ENCODE peak calls at places on chromosome 1, in five cellular contexts. N is IMR-90, I is H1, U is mesenchymal stem cell, L is lung. Q is an unnamed sample. For H3K36me3, the result is how much of the 10 kb centered on the place peaks cover.

GRCh38 chr1:28580706-28581530 is 11.1 kb upstream of the RAB42 start:
- DNase-seq in I (no peak), U (peak), L (peak), N (peak), Q (no peak)

GRCh38 chr1:77783141-77783540 is 3.7 kb downstream of the MIGA1 start:
- DNase-seq in N (no peak), I (no peak), L (no peak), U (no peak), Q (no peak)

GRCh38 chr1:100597784-100598183 is 59.8 kb downstream of the GPR88 start:
- DNase-seq in N (peak), U (peak), L (no peak), I (no peak), Q (no peak)

GRCh38 chr1:67013573-67013972 is 40.4 kb downstream of the SLC35D1 start:
- DNase-seq in N (peak), I (no peak), L (no peak), U (peak), Q (no peak)

GRCh38 chr1:180228648-180229482 is 1.2 kb upstream of the LHX4 start:
- DNase-seq in U (peak), N (no peak), L (no peak), I (no peak), Q (no peak)

GRCh38 chr1:2982615-2983318 is 38.5 kb upstream of the ACTRT2 start:
- DNase-seq in U (no peak), N (no peak), I (no peak), L (no peak), Q (peak)

GRCh38 chr1:206734499-206735142 is 36.0 kb upstream of the IL19 start:
- DNase-seq in U (peak), N (peak), I (no peak), L (no peak), Q (no peak)

GRCh38 chr1:12438349-12438924 is 179.6 kb downstream of the DHRS3 start:
- DNase-seq in I (no peak), U (no peak), N (no peak), L (no peak), Q (no peak)

GRCh38 chr1:2801535-2802291 is at the start of gene TTC34:
- DNase-seq in L (no peak), N (no peak), U (no peak), I (no peak), Q (no peak)

GRCh38 chr1:219885680-219886079 is 42.7 kb downstream of the SLC30A10 start:
- DNase-seq in I (no peak), N (no peak), U (no peak), L (no peak), Q (no peak)

GRCh38 chr1:115713906-115714305 is 54.6 kb downstream of the CASQ2 start:
- DNase-seq in I (no peak), L (no peak), N (no peak), U (no peak), Q (no peak)

GRCh38 chr1:180136311-180136967 is 18.2 kb upstream of the QSOX1 start:
- DNase-seq in L (no peak), N (peak), U (no peak), I (no peak), Q (no peak)

GRCh38 chr1:246106342-246106763 is 400.7 kb downstream of the SMYD3 start:
- DNase-seq in N (no peak), U (peak), I (no peak), L (no peak), Q (no peak)

GRCh38 chr1:94154989-94155388 is 34.0 kb upstream of the ABCA4 start:
- DNase-seq in L (no peak), N (no peak), U (no peak), I (no peak), Q (no peak)

DNA sequence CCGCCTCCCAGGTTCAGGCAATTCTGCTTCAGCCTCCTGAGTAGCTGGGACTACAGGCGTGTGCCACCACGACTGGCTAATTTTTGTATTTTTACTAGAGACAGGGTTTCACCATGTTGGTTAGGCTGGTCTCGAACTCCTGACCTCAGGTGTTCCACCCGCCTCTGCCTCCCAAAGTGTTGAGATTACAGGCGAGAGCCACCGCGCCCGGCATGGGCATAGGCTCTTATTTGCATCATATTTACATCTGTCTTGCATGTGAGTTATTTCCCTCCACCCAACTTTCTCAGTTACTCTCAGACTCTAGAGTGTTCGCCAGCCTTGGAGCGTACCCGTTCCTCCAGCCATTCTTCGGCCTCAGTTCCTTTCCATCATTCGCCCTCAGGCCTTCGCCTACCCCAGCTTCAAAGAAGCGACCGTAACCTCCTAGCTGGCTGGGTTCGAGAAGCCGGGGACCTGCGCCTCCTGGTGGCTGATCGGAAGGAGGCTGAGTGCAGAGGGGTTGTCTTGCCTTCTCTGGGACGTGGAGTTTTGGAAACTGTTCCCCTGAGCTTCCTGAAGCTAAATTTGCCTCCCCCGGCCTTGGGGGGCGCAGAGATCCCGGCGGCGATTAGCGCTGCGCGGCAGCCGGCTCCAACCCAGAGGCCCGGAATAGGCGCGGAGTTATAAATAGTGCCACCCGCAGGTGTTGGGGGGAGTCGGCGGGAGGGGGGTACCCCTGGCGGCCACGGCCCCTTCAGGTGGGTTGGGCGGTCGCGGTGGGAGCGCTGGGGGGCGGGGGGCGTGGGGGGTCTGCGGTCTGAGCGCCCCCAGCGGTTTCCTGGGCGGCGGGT is 3.6 kb upstream of the ZBTB7B start:
- DNase-seq in L (no peak), I (no peak), U (peak), N (peak), Q (peak)
- H3K4me3 ChIP-seq in L (no peak), I (peak), U (peak), N (no peak), Q (peak)

DNA sequence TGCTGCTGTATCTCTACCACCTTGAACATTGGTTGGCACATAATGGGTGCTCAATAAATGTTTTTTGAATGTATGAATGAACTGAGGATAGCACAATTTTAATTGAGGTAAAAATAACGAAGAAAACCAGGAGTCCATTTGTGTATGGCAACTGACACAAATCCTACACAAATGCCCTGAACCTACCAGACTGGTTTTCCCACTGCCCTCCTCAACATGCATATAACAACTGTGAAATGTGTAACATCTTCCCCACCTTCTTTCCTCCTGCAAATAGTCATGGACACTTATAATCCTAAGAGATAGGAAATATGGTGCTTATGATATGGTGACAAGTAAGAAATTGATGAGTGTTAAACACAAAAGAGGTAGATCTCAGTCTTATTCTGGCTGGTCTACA is 9.9 kb upstream of the LMO4 start:
- DNase-seq in U (no peak), I (no peak), N (no peak), L (no peak), Q (no peak)
- H3K36me3 ChIP-seq in U (under half), I (under half), N (under half), L (under half), Q (under half)

DNA sequence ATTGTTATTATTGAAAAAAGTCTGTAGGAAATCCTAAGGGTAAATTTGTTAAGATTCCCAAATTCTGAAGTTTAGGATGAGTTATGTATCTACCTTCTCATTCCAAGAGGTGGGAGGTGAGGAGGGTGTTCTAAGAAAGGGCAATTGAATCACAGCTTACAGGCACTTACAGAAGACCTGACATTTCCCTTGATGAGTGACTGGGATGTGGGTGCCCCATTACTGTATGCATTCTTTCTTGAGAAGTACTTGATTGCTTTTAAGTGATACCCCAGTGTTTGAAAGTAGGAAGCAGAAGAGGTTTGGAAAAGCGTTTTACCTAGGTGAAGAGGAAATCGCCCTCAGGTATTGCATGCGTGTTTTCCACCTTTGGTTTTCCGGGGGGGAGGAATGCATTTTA is 87.0 kb upstream of the ADAR start:
- DNase-seq in I (no peak), L (no peak), U (no peak), N (no peak), Q (no peak)
- H3K4me3 ChIP-seq in I (no peak), L (no peak), U (no peak), N (no peak), Q (no peak)

GRCh38 chr1:36344395-36344680 is 20.9 kb upstream of the EVA1B start:
- DNase-seq in L (no peak), I (no peak), U (no peak), N (no peak), Q (no peak)
- H3K36me3 ChIP-seq in L (under half), I (under half), U (half or more), N (half or more), Q (half or more)

GRCh38 chr1:148373236-148373935 is 109.7 kb downstream of the PPIAL4G start:
- DNase-seq in I (no peak), U (no peak), N (no peak), L (no peak), Q (no peak)
- H3K4me3 ChIP-seq in I (no peak), U (no peak), N (no peak), L (no peak), Q (no peak)

Q was measured in pancreas.